ENCODE peak calls at places on chromosomes 11 and 22, in four cellular contexts. U is ELR, N is AG08396, Z is NCI-H2081 treated with DMSO at 0.1 percent for 48 hours. J is an unnamed sample.

GRCh38 chr11:72709478-72710238 is 35.4 kb upstream of the PDE2A start:
- DNase-seq in U (no peak), N (no peak), Z (no peak), J (no peak)

GRCh38 chr11:103736986-103737622 is 299.3 kb upstream of the DDI1 start:
- DNase-seq in U (no peak), N (no peak), Z (no peak), J (no peak)

GRCh38 chr11:123197711-123198110 is 2.7 kb upstream of the CLMP start:
- DNase-seq in U (peak; percentile 92), N (peak; percentile 65), Z (no peak), J (no peak)

GRCh38 chr11:45580399-45580798 is 85.0 kb downstream of the CHST1 start:
- DNase-seq in U (peak; percentile 29), N (peak; percentile 52), Z (no peak), J (peak; percentile 40)

GRCh38 chr11:36485296-36485870 is 24.7 kb downstream of the TRAF6 start:
- DNase-seq in U (no peak), N (no peak), Z (no peak), J (no peak)

GRCh38 chr11:2263012-2263565 is 7.3 kb downstream of the ASCL2 start:
- DNase-seq in U (no peak), N (no peak), Z (no peak), J (no peak)

GRCh38 chr11:60204922-60205321 is 22.0 kb upstream of the MS4A6A start:
- DNase-seq in U (no peak), N (no peak), Z (no peak), J (no peak)

GRCh38 chr22:49638788-49639187 is 188.9 kb downstream of the BRD1 start:
- DNase-seq in U (no peak), N (peak; percentile 35), Z (no peak), J (no peak)

GRCh38 chr22:42444060-42444904 is 12.1 kb upstream of the NFAM1 start:
- DNase-seq in U (peak; percentile 82), N (peak; percentile 89), Z (no peak), J (peak; percentile 89)

GRCh38 chr11:44596541-44597276 is 31.2 kb downstream of the CD82 start:
- DNase-seq in U (no peak), N (no peak), Z (no peak), J (no peak)

GRCh38 chr11:86726118-86726748 is 53.8 kb upstream of the ME3 start:
- DNase-seq in U (peak; percentile 89), N (no peak), Z (no peak), J (no peak)

GRCh38 chr11:6646040-6646439 is 9.6 kb downstream of the DCHS1 start:
- DNase-seq in U (peak; percentile 82), N (peak; percentile 76), Z (no peak), J (peak; percentile 87)

GRCh38 chr11:100546714-100547113 is 140.4 kb upstream of the ARHGAP42 start:
- DNase-seq in U (peak; percentile 42), N (no peak), Z (no peak), J (no peak)

GRCh38 chr11:10742460-10743208 is 8.4 kb upstream of the CTR9 start:
- DNase-seq in U (peak; percentile 92), N (no peak), Z (no peak), J (peak; percentile 34)

GRCh38 chr11:72174299-72175070 is 17.5 kb upstream of the FOLR1 start:
- DNase-seq in U (no peak), N (no peak), Z (no peak), J (no peak)

GRCh38 chr11:78499971-78500370 is 74.7 kb downstream of the NARS2 start:
- DNase-seq in U (peak; percentile 26), N (no peak), Z (no peak), J (no peak)

GRCh38 chr11:69215784-69216415 is 60.2 kb downstream of the SMIM38 start:
- DNase-seq in U (peak; percentile 61), N (peak; percentile 83), Z (no peak), J (peak; percentile 42)

GRCh38 chr11:34169664-34170063 is 64.2 kb downstream of the NAT10 start:
- DNase-seq in U (no peak), N (no peak), Z (no peak), J (no peak)

GRCh38 chr11:17611049-17611448 is 64.0 kb downstream of the OTOG start:
- DNase-seq in U (no peak), N (no peak), Z (no peak), J (no peak)

GRCh38 chr11:116099541-116099940 is 595.3 kb upstream of the CADM1 start:
- DNase-seq in U (no peak), N (no peak), Z (no peak), J (no peak)

GRCh38 chr22:40418366-40419201 is 48.2 kb downstream of the SGSM3 start:
- DNase-seq in U (no peak), N (no peak), Z (no peak), J (no peak)

GRCh38 chr11:27211370-27212127 is 151.5 kb downstream of the CCDC34 start:
- DNase-seq in U (peak; percentile 20), N (no peak), Z (no peak), J (no peak)

GRCh38 chr11:102964867-102965266 is 9.3 kb upstream of the MMP13 start:
- DNase-seq in U (no peak), N (no peak), Z (no peak), J (no peak)